ENCODE peak calls at places on chromosomes 12 and 14, in seven cellular contexts. Q, X, P, Z, I, G and L are unnamed samples.
A peak's percentile ranks its signal among the peaks of the same experiment; 100 is the strongest.

GRCh38 chr14:103072595-103073366 is 11.2 kb upstream of the LBHD2 start:
- DNase-seq in G (no peak), X (no peak), I (no peak), P (peak; percentile 41), Q (no peak), Z (peak; percentile 45), L (no peak)

GRCh38 chr14:98931911-98932310 is 340.1 kb downstream of the BCL11B start:
- DNase-seq in I (no peak), Q (no peak), Z (no peak), P (no peak), G (no peak), X (peak; percentile 51), L (no peak)

GRCh38 chr14:54331516-54331915 is 65.3 kb upstream of the CDKN3 start:
- DNase-seq in X (no peak), G (no peak), I (no peak), P (no peak), Q (no peak), Z (no peak), L (no peak)

GRCh38 chr12:117042171-117042809 is 56.9 kb downstream of the TESC start:
- DNase-seq in X (no peak), I (no peak), Z (no peak), Q (no peak), P (peak; percentile 33), G (no peak), L (no peak)

GRCh38 chr12:48305190-48305589 is 45.5 kb downstream of the ZNF641 start:
- DNase-seq in Q (no peak), Z (no peak), I (no peak), X (no peak), G (no peak), P (no peak), L (no peak)

GRCh38 chr12:19432309-19433170 is 6.8 kb upstream of the AEBP2 start:
- DNase-seq in G (no peak), I (no peak), Q (no peak), P (no peak), Z (no peak), X (no peak), L (no peak)

GRCh38 chr12:25960926-25961325 is 2.4 kb downstream of the RASSF8 start:
- DNase-seq in Z (no peak), P (no peak), X (no peak), Q (no peak), G (no peak), I (no peak), L (no peak)

GRCh38 chr14:55129428-55130193 is 559 bp downstream of the LGALS3 start:
- DNase-seq in I (no peak), P (peak; percentile 93), Q (peak; percentile 45), X (peak; percentile 67), G (peak; percentile 81), Z (peak; percentile 59), L (peak; percentile 75)

GRCh38 chr12:91654087-91654486 is 471.5 kb upstream of the DCN start:
- DNase-seq in Q (no peak), I (no peak), X (no peak), Z (no peak), G (no peak), P (no peak), L (no peak)

GRCh38 chr12:55996201-55996714 is 818 bp upstream of the SUOX start:
- DNase-seq in Z (peak; percentile 48), X (peak; percentile 66), Q (peak; percentile 28), P (peak; percentile 70), G (peak; percentile 70), I (no peak), L (no peak)

GRCh38 chr14:29310757-29311156 is 544.2 kb downstream of the FOXG1 start:
- DNase-seq in Q (peak; percentile 45), I (no peak), G (no peak), Z (peak; percentile 26), P (peak; percentile 83), X (no peak), L (no peak)

GRCh38 chr12:10811883-10812536 is 2.0 kb upstream of the TAS2R9 start:
- DNase-seq in P (no peak), Q (no peak), I (no peak), G (no peak), Z (no peak), X (no peak), L (no peak)

GRCh38 chr12:129771238-129771637 is 132.6 kb downstream of the TMEM132D start:
- DNase-seq in I (no peak), Z (no peak), Q (no peak), X (no peak), P (no peak), G (no peak), L (no peak)

GRCh38 chr12:115922952-115923564 is 354.4 kb downstream of the MED13L start:
- DNase-seq in I (no peak), Q (no peak), P (peak; percentile 16), Z (no peak), G (no peak), X (no peak), L (no peak)

GRCh38 chr12:94284046-94284445 is 135.7 kb downstream of the PLXNC1 start:
- DNase-seq in X (no peak), G (no peak), I (no peak), Q (no peak), Z (no peak), P (no peak), L (no peak)

GRCh38 chr14:101248056-101248725 is 313.1 kb upstream of the DIO3 start:
- DNase-seq in I (no peak), Q (no peak), G (peak; percentile 15), Z (no peak), X (no peak), P (no peak), L (no peak)

GRCh38 chr14:102817318-102817717 is 40.1 kb downstream of the TRAF3 start:
- DNase-seq in Z (no peak), X (no peak), P (no peak), G (no peak), Q (no peak), I (no peak), L (no peak)

GRCh38 chr14:49050836-49051235 is 535.3 kb downstream of the RPS29 start:
- DNase-seq in Q (no peak), G (no peak), Z (no peak), I (no peak), X (no peak), P (peak; percentile 8), L (no peak)

GRCh38 chr12:116529048-116529447 is 30.1 kb upstream of the MAP1LC3B2 start:
- DNase-seq in P (peak; percentile 80), X (no peak), G (no peak), Q (peak; percentile 62), I (no peak), Z (no peak), L (no peak)